ENCODE peak calls at places on chromosomes 4 and X, in nine cellular contexts. One of them, this sample, is unnamed.

GRCh38 chrX:134717698-134718328 is 59.5 kb upstream of the PLAC1 start:
- DNase-seq in T-cell: no peak
- DNase-seq in AG08395: peak
- DNase-seq in AG09319: no peak
- DNase-seq in GM04504: peak
- DNase-seq in AG04450: no peak
- DNase-seq in memory B cell: no peak
- DNase-seq in DMS 273 treated with DMSO at 0.1 percent for 48 hours: no peak
- DNase-seq in stimulated activated CD8-positive, alpha-beta memory T cell treated with anti-CD3 and anti-CD28 coated beads, Interleukin-15, amount 100 ng/mL, for 4 hours: no peak
- DNase-seq in this sample: no peak

GRCh38 chr4:71932941-71933340 is 98.9 kb upstream of the NPFFR2 start:
- DNase-seq in AG09319: no peak
- DNase-seq in AG04450: no peak
- DNase-seq in DMS 273 treated with DMSO at 0.1 percent for 48 hours: no peak
- DNase-seq in T-cell: no peak
- DNase-seq in GM04504: no peak
- DNase-seq in memory B cell: no peak
- DNase-seq in AG08395: no peak
- DNase-seq in stimulated activated CD8-positive, alpha-beta memory T cell treated with anti-CD3 and anti-CD28 coated beads, Interleukin-15, amount 100 ng/mL, for 4 hours: no peak
- DNase-seq in this sample: no peak

GRCh38 chr4:176443117-176443516 is 123.4 kb downstream of the SPCS3 start:
- DNase-seq in GM04504: peak
- DNase-seq in DMS 273 treated with DMSO at 0.1 percent for 48 hours: no peak
- DNase-seq in AG04450: peak
- DNase-seq in AG08395: peak
- DNase-seq in T-cell: no peak
- DNase-seq in stimulated activated CD8-positive, alpha-beta memory T cell treated with anti-CD3 and anti-CD28 coated beads, Interleukin-15, amount 100 ng/mL, for 4 hours: no peak
- DNase-seq in memory B cell: no peak
- DNase-seq in AG09319: peak
- DNase-seq in this sample: no peak

GRCh38 chr4:18439306-18439705 is 417.8 kb upstream of the LCORL start:
- DNase-seq in memory B cell: no peak
- DNase-seq in T-cell: no peak
- DNase-seq in stimulated activated CD8-positive, alpha-beta memory T cell treated with anti-CD3 and anti-CD28 coated beads, Interleukin-15, amount 100 ng/mL, for 4 hours: no peak
- DNase-seq in GM04504: no peak
- DNase-seq in AG09319: no peak
- DNase-seq in AG08395: no peak
- DNase-seq in AG04450: no peak
- DNase-seq in DMS 273 treated with DMSO at 0.1 percent for 48 hours: no peak
- DNase-seq in this sample: no peak

GRCh38 chr4:108010167-108010566 is 20.5 kb downstream of the HADH start:
- DNase-seq in stimulated activated CD8-positive, alpha-beta memory T cell treated with anti-CD3 and anti-CD28 coated beads, Interleukin-15, amount 100 ng/mL, for 4 hours: no peak
- DNase-seq in T-cell: no peak
- DNase-seq in AG09319: no peak
- DNase-seq in memory B cell: no peak
- DNase-seq in DMS 273 treated with DMSO at 0.1 percent for 48 hours: no peak
- DNase-seq in AG08395: peak
- DNase-seq in AG04450: peak
- DNase-seq in GM04504: peak
- DNase-seq in this sample: no peak

GRCh38 chr4:38050560-38051350 is 90.6 kb downstream of the PTTG2 start:
- DNase-seq in AG09319: no peak
- DNase-seq in stimulated activated CD8-positive, alpha-beta memory T cell treated with anti-CD3 and anti-CD28 coated beads, Interleukin-15, amount 100 ng/mL, for 4 hours: no peak
- DNase-seq in AG08395: no peak
- DNase-seq in GM04504: no peak
- DNase-seq in memory B cell: no peak
- DNase-seq in T-cell: no peak
- DNase-seq in DMS 273 treated with DMSO at 0.1 percent for 48 hours: no peak
- DNase-seq in AG04450: no peak
- DNase-seq in this sample: no peak

GRCh38 chr4:90419124-90419711 is 292.0 kb downstream of the CCSER1 start:
- DNase-seq in DMS 273 treated with DMSO at 0.1 percent for 48 hours: peak
- DNase-seq in AG08395: peak
- DNase-seq in stimulated activated CD8-positive, alpha-beta memory T cell treated with anti-CD3 and anti-CD28 coated beads, Interleukin-15, amount 100 ng/mL, for 4 hours: no peak
- DNase-seq in T-cell: no peak
- DNase-seq in memory B cell: no peak
- DNase-seq in AG04450: no peak
- DNase-seq in GM04504: peak
- DNase-seq in AG09319: no peak
- DNase-seq in this sample: no peak

GRCh38 chr4:108170729-108171540 is 2.2 kb upstream of the LEF1 start:
- DNase-seq in GM04504: no peak
- DNase-seq in AG04450: no peak
- DNase-seq in DMS 273 treated with DMSO at 0.1 percent for 48 hours: no peak
- DNase-seq in stimulated activated CD8-positive, alpha-beta memory T cell treated with anti-CD3 and anti-CD28 coated beads, Interleukin-15, amount 100 ng/mL, for 4 hours: no peak
- DNase-seq in AG08395: no peak
- DNase-seq in T-cell: no peak
- DNase-seq in AG09319: no peak
- DNase-seq in memory B cell: no peak
- DNase-seq in this sample: no peak

GRCh38 chrX:124388562-124388961 is 42.2 kb downstream of the SH2D1A start:
- DNase-seq in memory B cell: peak
- DNase-seq in DMS 273 treated with DMSO at 0.1 percent for 48 hours: peak
- DNase-seq in AG08395: peak
- DNase-seq in AG09319: peak
- DNase-seq in T-cell: peak
- DNase-seq in AG04450: no peak
- DNase-seq in stimulated activated CD8-positive, alpha-beta memory T cell treated with anti-CD3 and anti-CD28 coated beads, Interleukin-15, amount 100 ng/mL, for 4 hours: no peak
- DNase-seq in GM04504: peak
- DNase-seq in this sample: no peak

GRCh38 chr4:4792516-4792915 is 66.9 kb upstream of the MSX1 start:
- DNase-seq in T-cell: no peak
- DNase-seq in GM04504: peak
- DNase-seq in AG04450: peak
- DNase-seq in AG09319: peak
- DNase-seq in stimulated activated CD8-positive, alpha-beta memory T cell treated with anti-CD3 and anti-CD28 coated beads, Interleukin-15, amount 100 ng/mL, for 4 hours: no peak
- DNase-seq in memory B cell: no peak
- DNase-seq in DMS 273 treated with DMSO at 0.1 percent for 48 hours: no peak
- DNase-seq in AG08395: peak
- DNase-seq in this sample: no peak

GRCh38 chrX:11269996-11270395 is 23.2 kb upstream of the AMELX start:
- DNase-seq in AG09319: no peak
- DNase-seq in stimulated activated CD8-positive, alpha-beta memory T cell treated with anti-CD3 and anti-CD28 coated beads, Interleukin-15, amount 100 ng/mL, for 4 hours: no peak
- DNase-seq in GM04504: no peak
- DNase-seq in T-cell: no peak
- DNase-seq in AG08395: no peak
- DNase-seq in memory B cell: no peak
- DNase-seq in AG04450: no peak
- DNase-seq in DMS 273 treated with DMSO at 0.1 percent for 48 hours: no peak
- DNase-seq in this sample: no peak

GRCh38 chrX:48802089-48802812 is 384 bp downstream of the HDAC6 start:
- DNase-seq in AG09319: peak
- DNase-seq in stimulated activated CD8-positive, alpha-beta memory T cell treated with anti-CD3 and anti-CD28 coated beads, Interleukin-15, amount 100 ng/mL, for 4 hours: no peak
- DNase-seq in memory B cell: no peak
- DNase-seq in GM04504: peak
- DNase-seq in T-cell: peak
- DNase-seq in DMS 273 treated with DMSO at 0.1 percent for 48 hours: peak
- DNase-seq in AG04450: peak
- DNase-seq in AG08395: peak
- DNase-seq in this sample: peak

GRCh38 chrX:134526399-134526798 is 66.4 kb downstream of the HPRT1 start:
- DNase-seq in AG08395: peak
- DNase-seq in GM04504: no peak
- DNase-seq in AG09319: no peak
- DNase-seq in stimulated activated CD8-positive, alpha-beta memory T cell treated with anti-CD3 and anti-CD28 coated beads, Interleukin-15, amount 100 ng/mL, for 4 hours: no peak
- DNase-seq in AG04450: no peak
- DNase-seq in T-cell: no peak
- DNase-seq in memory B cell: no peak
- DNase-seq in DMS 273 treated with DMSO at 0.1 percent for 48 hours: no peak
- DNase-seq in this sample: no peak

GRCh38 chrX:14427614-14428013 is 101.7 kb upstream of the GLRA2 start:
- DNase-seq in stimulated activated CD8-positive, alpha-beta memory T cell treated with anti-CD3 and anti-CD28 coated beads, Interleukin-15, amount 100 ng/mL, for 4 hours: no peak
- DNase-seq in AG04450: no peak
- DNase-seq in memory B cell: no peak
- DNase-seq in DMS 273 treated with DMSO at 0.1 percent for 48 hours: no peak
- DNase-seq in GM04504: no peak
- DNase-seq in AG08395: no peak
- DNase-seq in T-cell: no peak
- DNase-seq in AG09319: no peak
- DNase-seq in this sample: no peak

GRCh38 chr4:124151031-124151430 is 561.5 kb downstream of the ANKRD50 start:
- DNase-seq in GM04504: no peak
- DNase-seq in T-cell: no peak
- DNase-seq in AG08395: no peak
- DNase-seq in AG04450: no peak
- DNase-seq in DMS 273 treated with DMSO at 0.1 percent for 48 hours: no peak
- DNase-seq in AG09319: no peak
- DNase-seq in memory B cell: no peak
- DNase-seq in stimulated activated CD8-positive, alpha-beta memory T cell treated with anti-CD3 and anti-CD28 coated beads, Interleukin-15, amount 100 ng/mL, for 4 hours: no peak
- DNase-seq in this sample: no peak

GRCh38 chr4:142085631-142086292 is 449.4 kb downstream of the IL15 start:
- DNase-seq in AG04450: no peak
- DNase-seq in T-cell: no peak
- DNase-seq in AG08395: no peak
- DNase-seq in stimulated activated CD8-positive, alpha-beta memory T cell treated with anti-CD3 and anti-CD28 coated beads, Interleukin-15, amount 100 ng/mL, for 4 hours: no peak
- DNase-seq in GM04504: no peak
- DNase-seq in memory B cell: no peak
- DNase-seq in DMS 273 treated with DMSO at 0.1 percent for 48 hours: no peak
- DNase-seq in AG09319: no peak
- DNase-seq in this sample: no peak

GRCh38 chrX:54821310-54821709 is 13.8 kb downstream of the MAGED2 start:
- DNase-seq in memory B cell: no peak
- DNase-seq in GM04504: no peak
- DNase-seq in AG08395: no peak
- DNase-seq in T-cell: no peak
- DNase-seq in stimulated activated CD8-positive, alpha-beta memory T cell treated with anti-CD3 and anti-CD28 coated beads, Interleukin-15, amount 100 ng/mL, for 4 hours: no peak
- DNase-seq in DMS 273 treated with DMSO at 0.1 percent for 48 hours: no peak
- DNase-seq in AG09319: no peak
- DNase-seq in AG04450: no peak
- DNase-seq in this sample: no peak

GRCh38 chrX:50762578-50762977 is 51.4 kb downstream of the SHROOM4 start:
- DNase-seq in AG08395: no peak
- DNase-seq in AG04450: no peak
- DNase-seq in stimulated activated CD8-positive, alpha-beta memory T cell treated with anti-CD3 and anti-CD28 coated beads, Interleukin-15, amount 100 ng/mL, for 4 hours: no peak
- DNase-seq in DMS 273 treated with DMSO at 0.1 percent for 48 hours: no peak
- DNase-seq in AG09319: no peak
- DNase-seq in memory B cell: no peak
- DNase-seq in T-cell: no peak
- DNase-seq in GM04504: no peak
- DNase-seq in this sample: no peak

GRCh38 chr4:72582853-72583252 is 13.8 kb upstream of the ADAMTS3 start:
- DNase-seq in T-cell: no peak
- DNase-seq in DMS 273 treated with DMSO at 0.1 percent for 48 hours: no peak
- DNase-seq in GM04504: no peak
- DNase-seq in AG04450: no peak
- DNase-seq in memory B cell: no peak
- DNase-seq in stimulated activated CD8-positive, alpha-beta memory T cell treated with anti-CD3 and anti-CD28 coated beads, Interleukin-15, amount 100 ng/mL, for 4 hours: no peak
- DNase-seq in AG08395: no peak
- DNase-seq in AG09319: no peak
- DNase-seq in this sample: no peak

GRCh38 chr4:158826057-158826456 is 57.2 kb downstream of the FNIP2 start:
- DNase-seq in AG08395: no peak
- DNase-seq in AG09319: no peak
- DNase-seq in stimulated activated CD8-positive, alpha-beta memory T cell treated with anti-CD3 and anti-CD28 coated beads, Interleukin-15, amount 100 ng/mL, for 4 hours: no peak
- DNase-seq in T-cell: no peak
- DNase-seq in memory B cell: no peak
- DNase-seq in DMS 273 treated with DMSO at 0.1 percent for 48 hours: no peak
- DNase-seq in GM04504: no peak
- DNase-seq in AG04450: no peak
- DNase-seq in this sample: no peak

GRCh38 chrX:106917830-106918500 is 2.2 kb upstream of the CLDN2 start:
- DNase-seq in memory B cell: no peak
- DNase-seq in AG08395: no peak
- DNase-seq in stimulated activated CD8-positive, alpha-beta memory T cell treated with anti-CD3 and anti-CD28 coated beads, Interleukin-15, amount 100 ng/mL, for 4 hours: no peak
- DNase-seq in DMS 273 treated with DMSO at 0.1 percent for 48 hours: no peak
- DNase-seq in AG04450: no peak
- DNase-seq in AG09319: no peak
- DNase-seq in GM04504: no peak
- DNase-seq in T-cell: peak
- DNase-seq in this sample: no peak

GRCh38 chr4:108398326-108398725 is 222.1 kb upstream of the RPL34 start:
- DNase-seq in AG04450: no peak
- DNase-seq in AG09319: no peak
- DNase-seq in AG08395: no peak
- DNase-seq in stimulated activated CD8-positive, alpha-beta memory T cell treated with anti-CD3 and anti-CD28 coated beads, Interleukin-15, amount 100 ng/mL, for 4 hours: no peak
- DNase-seq in T-cell: no peak
- DNase-seq in DMS 273 treated with DMSO at 0.1 percent for 48 hours: no peak
- DNase-seq in GM04504: no peak
- DNase-seq in memory B cell: no peak
- DNase-seq in this sample: no peak

GRCh38 chrX:88613338-88613737 is 133.7 kb upstream of the CPXCR1 start:
- DNase-seq in memory B cell: no peak
- DNase-seq in AG08395: no peak
- DNase-seq in stimulated activated CD8-positive, alpha-beta memory T cell treated with anti-CD3 and anti-CD28 coated beads, Interleukin-15, amount 100 ng/mL, for 4 hours: no peak
- DNase-seq in GM04504: no peak
- DNase-seq in AG04450: no peak
- DNase-seq in AG09319: no peak
- DNase-seq in DMS 273 treated with DMSO at 0.1 percent for 48 hours: no peak
- DNase-seq in T-cell: no peak
- DNase-seq in this sample: no peak

GRCh38 chr4:155974957-155975356 is 21.3 kb upstream of the CTSO start:
- DNase-seq in AG09319: no peak
- DNase-seq in AG08395: no peak
- DNase-seq in AG04450: no peak
- DNase-seq in memory B cell: no peak
- DNase-seq in GM04504: no peak
- DNase-seq in stimulated activated CD8-positive, alpha-beta memory T cell treated with anti-CD3 and anti-CD28 coated beads, Interleukin-15, amount 100 ng/mL, for 4 hours: no peak
- DNase-seq in DMS 273 treated with DMSO at 0.1 percent for 48 hours: no peak
- DNase-seq in T-cell: no peak
- DNase-seq in this sample: no peak

GRCh38 chr4:11446156-11446811 is 17.6 kb upstream of the HS3ST1 start:
- DNase-seq in DMS 273 treated with DMSO at 0.1 percent for 48 hours: no peak
- DNase-seq in T-cell: no peak
- DNase-seq in GM04504: no peak
- DNase-seq in stimulated activated CD8-positive, alpha-beta memory T cell treated with anti-CD3 and anti-CD28 coated beads, Interleukin-15, amount 100 ng/mL, for 4 hours: no peak
- DNase-seq in memory B cell: no peak
- DNase-seq in AG09319: no peak
- DNase-seq in AG04450: peak
- DNase-seq in AG08395: no peak
- DNase-seq in this sample: no peak

GRCh38 chr4:16692021-16692420 is 206.4 kb downstream of the LDB2 start:
- DNase-seq in DMS 273 treated with DMSO at 0.1 percent for 48 hours: no peak
- DNase-seq in AG04450: no peak
- DNase-seq in AG08395: no peak
- DNase-seq in T-cell: no peak
- DNase-seq in memory B cell: no peak
- DNase-seq in AG09319: no peak
- DNase-seq in GM04504: no peak
- DNase-seq in stimulated activated CD8-positive, alpha-beta memory T cell treated with anti-CD3 and anti-CD28 coated beads, Interleukin-15, amount 100 ng/mL, for 4 hours: no peak
- DNase-seq in this sample: no peak

This sample was measured in ascending aorta.